ENCODE peak calls at places on chromosomes 13 and 19, in six cellular contexts. One of them, this sample, is unnamed.

GRCh38 chr13:97140611-97141010 is 81.5 kb upstream of the MBNL2 start:
- DNase-seq in heart left ventricle: no peak
- DNase-seq in IMR-90: peak; percentile 48
- DNase-seq in breast epithelium: no peak
- DNase-seq in upper lobe of left lung: no peak
- DNase-seq in testis: peak; percentile 59
- DNase-seq in this sample: no peak

GRCh38 chr13:27147530-27148170 is 24.0 kb downstream of the USP12 start:
- DNase-seq in testis: no peak
- DNase-seq in heart left ventricle: no peak
- DNase-seq in IMR-90: peak; percentile 44
- DNase-seq in upper lobe of left lung: no peak
- DNase-seq in breast epithelium: no peak
- DNase-seq in this sample: no peak

GRCh38 chr13:76980075-76980718 is 11.7 kb upstream of the CLN5 start:
- DNase-seq in breast epithelium: peak; percentile 44
- DNase-seq in upper lobe of left lung: peak; percentile 82
- DNase-seq in IMR-90: peak; percentile 24
- DNase-seq in testis: peak; percentile 88
- DNase-seq in heart left ventricle: peak; percentile 72
- DNase-seq in this sample: peak; percentile 96

GRCh38 chr13:70188567-70188966 is 80.3 kb upstream of the KLHL1 start:
- DNase-seq in breast epithelium: no peak
- DNase-seq in upper lobe of left lung: no peak
- DNase-seq in IMR-90: no peak
- DNase-seq in testis: no peak
- DNase-seq in heart left ventricle: no peak
- DNase-seq in this sample: no peak

GRCh38 chr19:57269515-57270250 is 10.6 kb upstream of the ZNF460 start:
- DNase-seq in IMR-90: peak; percentile 96
- DNase-seq in heart left ventricle: no peak
- DNase-seq in upper lobe of left lung: no peak
- DNase-seq in testis: no peak
- DNase-seq in breast epithelium: no peak
- DNase-seq in this sample: no peak

GRCh38 chr13:108326318-108326717 is 56.8 kb downstream of the TNFSF13B start:
- DNase-seq in upper lobe of left lung: peak; percentile 35
- DNase-seq in breast epithelium: no peak
- DNase-seq in testis: no peak
- DNase-seq in IMR-90: no peak
- DNase-seq in heart left ventricle: no peak
- DNase-seq in this sample: no peak

GRCh38 chr13:30021611-30022010 is 171.2 kb upstream of the UBL3 start:
- DNase-seq in IMR-90: peak; percentile 37
- DNase-seq in breast epithelium: no peak
- DNase-seq in heart left ventricle: no peak
- DNase-seq in upper lobe of left lung: no peak
- DNase-seq in testis: no peak
- DNase-seq in this sample: no peak

GRCh38 chr19:30073152-30074000 is 131.3 kb downstream of the URI1 start:
- DNase-seq in breast epithelium: no peak
- DNase-seq in IMR-90: no peak
- DNase-seq in upper lobe of left lung: peak; percentile 16
- DNase-seq in testis: no peak
- DNase-seq in heart left ventricle: no peak
- DNase-seq in this sample: peak; percentile 80

GRCh38 chr13:90721937-90722336 is 625.5 kb upstream of the MIR17HG start:
- DNase-seq in breast epithelium: no peak
- DNase-seq in upper lobe of left lung: no peak
- DNase-seq in testis: no peak
- DNase-seq in IMR-90: no peak
- DNase-seq in heart left ventricle: no peak
- DNase-seq in this sample: no peak

GRCh38 chr19:54325194-54325621 is 12.2 kb upstream of the LILRA5 start:
- DNase-seq in heart left ventricle: no peak
- DNase-seq in breast epithelium: no peak
- DNase-seq in testis: peak; percentile 61
- DNase-seq in IMR-90: peak; percentile 8
- DNase-seq in upper lobe of left lung: no peak
- DNase-seq in this sample: peak; percentile 54

GRCh38 chr13:80824231-80824630 is 483.3 kb upstream of the SPRY2 start:
- DNase-seq in upper lobe of left lung: no peak
- DNase-seq in breast epithelium: no peak
- DNase-seq in testis: no peak
- DNase-seq in IMR-90: no peak
- DNase-seq in heart left ventricle: no peak
- DNase-seq in this sample: no peak

GRCh38 chr19:39631178-39631577 is 24.5 kb upstream of the LGALS16 start:
- DNase-seq in breast epithelium: no peak
- DNase-seq in IMR-90: no peak
- DNase-seq in testis: no peak
- DNase-seq in heart left ventricle: no peak
- DNase-seq in upper lobe of left lung: no peak
- DNase-seq in this sample: no peak

GRCh38 chr19:49929121-49929610 is at the start of the genes ATF5 and NUP62:
- DNase-seq in upper lobe of left lung: peak; percentile 81
- DNase-seq in IMR-90: peak; percentile 75
- DNase-seq in heart left ventricle: peak; percentile 89
- DNase-seq in testis: peak; percentile 84
- DNase-seq in breast epithelium: peak; percentile 77
- DNase-seq in this sample: peak; percentile 98

GRCh38 chr19:41175825-41176734 is 16.9 kb upstream of the CYP2S1 start:
- DNase-seq in testis: no peak
- DNase-seq in breast epithelium: peak; percentile 46
- DNase-seq in upper lobe of left lung: peak; percentile 86
- DNase-seq in heart left ventricle: peak; percentile 39
- DNase-seq in IMR-90: peak; percentile 76
- DNase-seq in this sample: no peak

GRCh38 chr13:46355088-46355468 is 32.0 kb downstream of the RUBCNL start:
- DNase-seq in heart left ventricle: no peak
- DNase-seq in IMR-90: no peak
- DNase-seq in upper lobe of left lung: no peak
- DNase-seq in testis: no peak
- DNase-seq in breast epithelium: no peak
- DNase-seq in this sample: no peak

GRCh38 chr13:51524846-51525566 is 59.3 kb upstream of the WDFY2 start:
- DNase-seq in IMR-90: peak; percentile 90
- DNase-seq in upper lobe of left lung: no peak
- DNase-seq in heart left ventricle: no peak
- DNase-seq in breast epithelium: no peak
- DNase-seq in testis: no peak
- DNase-seq in this sample: no peak

GRCh38 chr19:33098023-33098652 is 17.2 kb downstream of the GPATCH1 start:
- DNase-seq in upper lobe of left lung: no peak
- DNase-seq in heart left ventricle: no peak
- DNase-seq in breast epithelium: no peak
- DNase-seq in testis: no peak
- DNase-seq in IMR-90: no peak
- DNase-seq in this sample: no peak

GRCh38 chr13:85798999-85799646 is at the start of gene SLITRK6:
- DNase-seq in heart left ventricle: no peak
- DNase-seq in IMR-90: peak; percentile 85
- DNase-seq in upper lobe of left lung: no peak
- DNase-seq in breast epithelium: no peak
- DNase-seq in testis: no peak
- DNase-seq in this sample: no peak

GRCh38 chr13:77779461-77780272 is 82.2 kb downstream of the SLAIN1 start:
- DNase-seq in breast epithelium: no peak
- DNase-seq in heart left ventricle: no peak
- DNase-seq in testis: peak; percentile 67
- DNase-seq in IMR-90: peak; percentile 74
- DNase-seq in upper lobe of left lung: peak; percentile 83
- DNase-seq in this sample: no peak

GRCh38 chr13:108154421-108154858 is 60.9 kb downstream of the LIG4 start:
- DNase-seq in breast epithelium: no peak
- DNase-seq in upper lobe of left lung: peak; percentile 74
- DNase-seq in IMR-90: no peak
- DNase-seq in testis: no peak
- DNase-seq in heart left ventricle: no peak
- DNase-seq in this sample: no peak

GRCh38 chr19:13347351-13347750 is 158.9 kb downstream of the CACNA1A start:
- DNase-seq in testis: no peak
- DNase-seq in upper lobe of left lung: no peak
- DNase-seq in breast epithelium: no peak
- DNase-seq in IMR-90: no peak
- DNase-seq in heart left ventricle: no peak
- DNase-seq in this sample: no peak

GRCh38 chr13:91347996-91348905 is 764 bp downstream of the MIR17HG start:
- DNase-seq in testis: peak; percentile 51
- DNase-seq in IMR-90: no peak
- DNase-seq in heart left ventricle: peak; percentile 43
- DNase-seq in upper lobe of left lung: peak; percentile 31
- DNase-seq in breast epithelium: peak; percentile 31
- DNase-seq in this sample: peak; percentile 90

GRCh38 chr19:10818306-10819123 is 17.5 kb downstream of the TMED1 start:
- DNase-seq in heart left ventricle: no peak
- DNase-seq in IMR-90: no peak
- DNase-seq in upper lobe of left lung: no peak
- DNase-seq in breast epithelium: no peak
- DNase-seq in testis: no peak
- DNase-seq in this sample: no peak

GRCh38 chr19:45238556-45238955 is 6.7 kb downstream of the EXOC3L2 start:
- DNase-seq in IMR-90: no peak
- DNase-seq in heart left ventricle: no peak
- DNase-seq in breast epithelium: no peak
- DNase-seq in testis: no peak
- DNase-seq in upper lobe of left lung: no peak
- DNase-seq in this sample: no peak

GRCh38 chr19:41909706-41910105 is 18.5 kb downstream of the ERFL start:
- DNase-seq in heart left ventricle: no peak
- DNase-seq in IMR-90: no peak
- DNase-seq in breast epithelium: no peak
- DNase-seq in testis: no peak
- DNase-seq in upper lobe of left lung: no peak
- DNase-seq in this sample: no peak

GRCh38 chr19:55605637-55606470 is at the start of gene ZNF865:
- DNase-seq in heart left ventricle: peak; percentile 75
- DNase-seq in testis: peak; percentile 81
- DNase-seq in breast epithelium: peak; percentile 57
- DNase-seq in upper lobe of left lung: peak; percentile 80
- DNase-seq in IMR-90: peak; percentile 87
- DNase-seq in this sample: peak; percentile 95

GRCh38 chr19:55603581-55604292 is 1.7 kb upstream of the ZNF865 start:
- DNase-seq in upper lobe of left lung: no peak
- DNase-seq in testis: no peak
- DNase-seq in breast epithelium: no peak
- DNase-seq in heart left ventricle: no peak
- DNase-seq in IMR-90: no peak
- DNase-seq in this sample: no peak

GRCh38 chr19:55606817-55607216 is 1.4 kb downstream of the ZNF865 start:
- DNase-seq in heart left ventricle: no peak
- DNase-seq in IMR-90: no peak
- DNase-seq in upper lobe of left lung: no peak
- DNase-seq in breast epithelium: no peak
- DNase-seq in testis: no peak
- DNase-seq in this sample: no peak

GRCh38 chr19:55606471-55606787 is 982 bp downstream of the ZNF865 start:
- DNase-seq in testis: no peak
- DNase-seq in heart left ventricle: no peak
- DNase-seq in IMR-90: no peak
- DNase-seq in breast epithelium: no peak
- DNase-seq in upper lobe of left lung: no peak
- DNase-seq in this sample: no peak

GRCh38 chr19:55605207-55605636 is 225 bp upstream of the ZNF865 start:
- DNase-seq in upper lobe of left lung: peak; percentile 98
- DNase-seq in breast epithelium: peak; percentile 96
- DNase-seq in testis: peak; percentile 97
- DNase-seq in IMR-90: peak; percentile 96
- DNase-seq in heart left ventricle: peak; percentile 99
- DNase-seq in this sample: peak; percentile 99
- TF ChIP-seq POLR2A in upper lobe of left lung: no peak
- TF ChIP-seq POLR2A in breast epithelium: no peak
- TF ChIP-seq POLR2A in testis: no peak
- TF ChIP-seq POLR2A in IMR-90: peak; percentile 48
- TF ChIP-seq POLR2A in heart left ventricle: peak; percentile 53
- TF ChIP-seq POLR2A in this sample: no peak

GRCh38 chr19:800360-801029 is 3.2 kb downstream of the PTBP1 start:
- DNase-seq in breast epithelium: peak; percentile 78
- DNase-seq in upper lobe of left lung: peak; percentile 63
- DNase-seq in IMR-90: no peak
- DNase-seq in testis: peak; percentile 68
- DNase-seq in heart left ventricle: no peak
- DNase-seq in this sample: no peak
- H3K4me3 ChIP-seq in breast epithelium: peak overlapping the region; percentile 13
- H3K4me3 ChIP-seq in upper lobe of left lung: peak overlapping the region; percentile 9
- H3K4me3 ChIP-seq in IMR-90: no peak overlapping the region
- H3K4me3 ChIP-seq in testis: no peak overlapping the region
- H3K4me3 ChIP-seq in heart left ventricle: peak overlapping the region; percentile 90
- H3K4me3 ChIP-seq in this sample: no peak overlapping the region

GRCh38 chr19:18339703-18340102 is 695 bp upstream of the PGPEP1 start:
- DNase-seq in heart left ventricle: no peak
- DNase-seq in upper lobe of left lung: no peak
- DNase-seq in IMR-90: peak; percentile 25
- DNase-seq in breast epithelium: no peak
- DNase-seq in testis: no peak
- DNase-seq in this sample: no peak
- TF ChIP-seq CTCF in heart left ventricle: no peak
- TF ChIP-seq CTCF in upper lobe of left lung: no peak
- TF ChIP-seq CTCF in IMR-90: peak; percentile 28
- TF ChIP-seq CTCF in breast epithelium: no peak
- TF ChIP-seq CTCF in testis: no peak
- TF ChIP-seq CTCF in this sample: no peak

DNA sequence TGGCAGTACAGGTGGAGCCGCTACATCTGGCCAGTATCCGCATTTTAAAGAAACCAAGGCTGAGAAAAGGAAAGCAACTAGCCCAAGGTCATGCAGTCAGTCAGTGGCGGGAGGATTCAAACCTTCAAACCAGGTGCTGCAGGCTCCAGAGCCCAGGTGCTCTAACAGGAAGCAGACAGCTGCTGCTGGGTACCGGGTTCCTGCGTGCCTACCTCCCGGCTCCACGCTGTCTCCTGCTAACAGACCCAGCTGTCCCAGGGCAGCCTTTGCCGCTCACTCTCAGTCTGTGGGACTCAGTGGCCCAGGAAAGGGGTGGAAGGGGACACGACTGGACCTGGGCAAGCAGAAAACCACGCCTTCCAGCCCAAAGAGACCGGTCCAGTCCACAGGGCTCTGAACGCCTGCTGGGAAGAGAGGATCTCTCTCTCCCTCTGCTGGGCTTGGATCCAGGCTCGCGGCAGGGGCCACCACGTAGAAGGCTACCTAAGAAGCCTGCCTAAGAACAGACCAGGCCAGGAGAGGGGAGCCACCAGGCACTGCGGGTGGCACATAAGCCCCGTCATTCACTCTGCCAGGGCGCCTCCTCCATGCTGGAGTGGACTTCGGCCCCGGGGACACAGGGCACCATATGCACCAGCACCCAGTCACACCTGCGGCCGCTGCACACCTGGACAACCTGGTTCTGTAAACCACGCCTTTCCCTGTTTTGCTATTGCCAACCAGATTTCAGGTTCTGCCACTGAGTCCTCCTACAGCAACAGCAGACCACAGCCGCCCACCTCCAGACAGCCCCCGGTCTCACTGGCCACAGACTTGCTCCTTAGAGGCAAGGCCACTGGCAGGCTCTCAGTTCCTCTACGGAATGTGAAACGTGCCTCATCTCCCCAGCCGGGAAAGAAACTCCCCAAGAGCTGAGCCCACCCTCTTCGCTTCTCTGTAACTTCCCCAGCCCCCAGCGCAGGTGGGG is 4.6 kb downstream of the DAPK3 start:
- DNase-seq in breast epithelium: no peak
- DNase-seq in upper lobe of left lung: no peak
- DNase-seq in testis: no peak
- DNase-seq in heart left ventricle: no peak
- DNase-seq in IMR-90: no peak
- DNase-seq in this sample: no peak
- TF ChIP-seq POLR2A in breast epithelium: no peak
- TF ChIP-seq POLR2A in upper lobe of left lung: no peak
- TF ChIP-seq POLR2A in testis: no peak
- TF ChIP-seq POLR2A in heart left ventricle: no peak
- TF ChIP-seq POLR2A in IMR-90: no peak
- TF ChIP-seq POLR2A in this sample: no peak